ENCODE peak calls at places on chromosomes 6 and 20, in four cellular contexts. X, N, O and W are unnamed samples.
A peak's percentile ranks its signal among the peaks of the same experiment; 100 is the strongest.

GRCh38 chr6:98828991-98829411 is 5.4 kb upstream of the POU3F2 start:
- DNase-seq in X (no peak), N (no peak), O (no peak), W (no peak)

GRCh38 chr6:84061174-84061573 is 27.6 kb downstream of the MRAP2 start:
- DNase-seq in X (no peak), N (no peak), O (no peak), W (no peak)

GRCh38 chr20:20139403-20139802 is 87.1 kb downstream of the CFAP61 start:
- DNase-seq in X (no peak), N (no peak), O (no peak), W (no peak)

GRCh38 chr20:53736757-53737403 is 143.2 kb upstream of the ZNF217 start:
- DNase-seq in X (no peak), N (no peak), O (peak; percentile 79), W (no peak)

GRCh38 chr20:22004946-22005345 is 299.5 kb downstream of the PAX1 start:
- DNase-seq in X (no peak), N (no peak), O (no peak), W (no peak)

GRCh38 chr20:57482148-57482547 is 42.8 kb downstream of the CTCFL start:
- DNase-seq in X (no peak), N (no peak), O (no peak), W (no peak)

GRCh38 chr20:25579081-25579770 is 6.1 kb downstream of the NINL start:
- DNase-seq in X (no peak), N (no peak), O (no peak), W (no peak)

GRCh38 chr6:128990915-128991314 is 108.0 kb downstream of the LAMA2 start:
- DNase-seq in X (no peak), N (no peak), O (no peak), W (no peak)

GRCh38 chr20:462199-462991 is at the start of gene TBC1D20:
- DNase-seq in X (peak; percentile 86), N (peak; percentile 87), O (peak; percentile 40), W (peak; percentile 95)

GRCh38 chr20:17809714-17810631 is 110.2 kb downstream of the BANF2 start:
- DNase-seq in X (no peak), N (no peak), O (no peak), W (no peak)

GRCh38 chr6:5981274-5982026 is 25.3 kb downstream of the NRN1 start:
- DNase-seq in X (no peak), N (no peak), O (no peak), W (no peak)

GRCh38 chr6:150293423-150294280 is 75.2 kb upstream of the IYD start:
- DNase-seq in X (no peak), N (peak; percentile 48), O (no peak), W (no peak)

GRCh38 chr6:136333824-136334464 is 44.3 kb upstream of the BCLAF1 start:
- DNase-seq in X (no peak), N (peak; percentile 34), O (no peak), W (no peak)

GRCh38 chr20:48920527-48921167 is 864 bp upstream of the ARFGEF2 start:
- DNase-seq in X (no peak), N (no peak), O (no peak), W (no peak)

GRCh38 chr6:144662812-144663211 is 377.7 kb downstream of the UTRN start:
- DNase-seq in X (no peak), N (no peak), O (no peak), W (no peak)

GRCh38 chr6:168507730-168508129 is 66.7 kb downstream of the SMOC2 start:
- DNase-seq in X (no peak), N (no peak), O (no peak), W (no peak)

GRCh38 chr20:46171476-46171875 is 53.4 kb downstream of the CD40 start:
- DNase-seq in X (no peak), N (no peak), O (no peak), W (no peak)

GRCh38 chr6:154791561-154792317 is 58.5 kb downstream of the SCAF8 start:
- DNase-seq in X (no peak), N (no peak), O (no peak), W (no peak)

GRCh38 chr6:168355716-168356522 is 36.3 kb upstream of the DACT2 start:
- DNase-seq in X (peak; percentile 79), N (peak; percentile 83), O (no peak), W (peak; percentile 92)

GRCh38 chr6:2061880-2062279 is 183.5 kb downstream of the GMDS start:
- DNase-seq in X (no peak), N (no peak), O (no peak), W (no peak)

GRCh38 chr20:16877053-16877554 is 128.9 kb downstream of the OTOR start:
- DNase-seq in X (no peak), N (no peak), O (no peak), W (no peak)

GRCh38 chr6:149473080-149474052 is 11.4 kb downstream of the ZC3H12D start:
- DNase-seq in X (no peak), N (no peak), O (no peak), W (no peak)

GRCh38 chr6:137601471-137601870 is 107.3 kb upstream of the OLIG3 start:
- DNase-seq in X (no peak), N (no peak), O (no peak), W (no peak)

GRCh38 chr20:38203337-38204003 is 38.4 kb upstream of the TGM2 start:
- DNase-seq in X (no peak), N (no peak), O (no peak), W (no peak)

GRCh38 chr20:1509237-1509636 is 18.0 kb upstream of the SIRPB2 start:
- DNase-seq in X (no peak), N (no peak), O (no peak), W (peak; percentile 8)

GRCh38 chr6:24949020-24949569 is 13.3 kb upstream of the RIPOR2 start:
- DNase-seq in X (no peak), N (no peak), O (peak; percentile 96), W (no peak)

GRCh38 chr6:130810307-130811030 is 16.7 kb upstream of the SMLR1 start:
- DNase-seq in X (no peak), N (no peak), O (no peak), W (peak; percentile 6)

GRCh38 chr20:17471606-17472187 is 59.5 kb downstream of the BFSP1 start:
- DNase-seq in X (peak; percentile 41), N (no peak), O (no peak), W (no peak)

GRCh38 chr6:14053776-14054175 is 63.8 kb upstream of the CD83 start:
- DNase-seq in X (no peak), N (no peak), O (no peak), W (no peak)

GRCh38 chr20:32925481-32926196 is 66.9 kb downstream of the EFCAB8 start:
- DNase-seq in X (no peak), N (no peak), O (no peak), W (no peak)

GRCh38 chr6:75094614-75095321 is 111.1 kb downstream of the COL12A1 start:
- DNase-seq in X (no peak), N (no peak), O (no peak), W (no peak)

GRCh38 chr6:14555804-14556203 is 438.2 kb downstream of the CD83 start:
- DNase-seq in X (no peak), N (no peak), O (no peak), W (no peak)

DNA sequence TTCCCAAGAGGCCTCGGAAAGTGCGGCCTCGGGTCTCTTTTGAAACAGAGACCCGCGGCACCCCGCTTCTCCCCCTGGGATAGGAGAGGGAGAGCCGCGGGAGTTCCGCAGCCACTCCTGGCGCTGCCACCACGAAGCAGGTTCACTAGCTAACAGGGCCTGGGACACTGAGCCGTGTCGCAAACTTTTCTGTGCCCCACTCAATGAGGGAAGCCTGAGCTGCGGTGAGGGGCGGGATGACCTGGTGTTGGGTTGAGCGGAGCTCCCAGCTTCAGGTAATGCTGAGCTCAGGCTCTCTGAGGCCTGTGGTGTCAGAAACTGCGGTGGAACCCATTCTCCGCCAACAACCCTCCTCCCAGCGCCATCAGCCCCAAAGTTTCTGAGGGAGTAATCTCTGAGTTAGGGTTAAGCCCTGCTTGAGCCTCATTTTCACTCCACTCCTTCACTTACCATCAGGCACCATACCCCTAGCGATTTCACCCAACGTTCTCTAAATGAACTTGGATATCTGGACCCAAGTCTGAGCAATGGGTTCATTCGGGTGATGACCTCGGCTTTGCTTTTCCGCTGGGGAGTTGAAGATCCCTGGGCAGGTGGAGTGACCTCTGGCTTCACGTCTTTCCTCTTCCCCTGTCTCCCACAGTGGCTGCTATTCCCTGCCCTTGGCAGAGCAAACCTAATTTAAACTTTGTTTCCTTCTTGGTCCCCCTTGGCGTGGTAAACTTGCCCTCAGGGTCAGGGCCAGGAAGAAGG is 7.6 kb upstream of the TFAP2A start:
- DNase-seq in X (peak; percentile 48), N (no peak), O (no peak), W (no peak)
- TF ChIP-seq RFX5 in X (no peak), N (no peak), O (no peak), W (no peak)

GRCh38 chr20:23336476-23336875 is 14.1 kb upstream of the NXT1 start:
- DNase-seq in X (no peak), N (no peak), O (no peak), W (no peak)
- TF ChIP-seq NRF1 in X (no peak), N (no peak), O (no peak), W (no peak)

GRCh38 chr6:156978948-156979347 is 201.8 kb downstream of the ARID1B start:
- DNase-seq in X (no peak), N (no peak), O (no peak), W (no peak)

GRCh38 chr6:156977527-156978291 is 200.5 kb downstream of the ARID1B start:
- DNase-seq in X (no peak), N (no peak), O (no peak), W (no peak)

GRCh38 chr6:156982168-156982567 is 205.0 kb downstream of the ARID1B start:
- DNase-seq in X (no peak), N (no peak), O (no peak), W (no peak)

GRCh38 chr6:156980948-156981347 is 203.8 kb downstream of the ARID1B start:
- DNase-seq in X (no peak), N (no peak), O (no peak), W (no peak)

GRCh38 chr6:156980515-156980914 is 203.3 kb downstream of the ARID1B start:
- DNase-seq in X (no peak), N (no peak), O (no peak), W (peak; percentile 49)
- TF ChIP-seq RFX5 in X (no peak), N (no peak), O (no peak), W (no peak)

GRCh38 chr6:11747021-11747420 is 31.6 kb downstream of the ADTRP start:
- DNase-seq in X (no peak), N (no peak), O (no peak), W (no peak)
- TF ChIP-seq NRF1 in X (no peak), N (no peak), O (no peak), W (no peak)

GRCh38 chr6:146819596-146820320 is 221.0 kb downstream of the ADGB start:
- DNase-seq in X (no peak), N (no peak), O (no peak), W (no peak)
- TF ChIP-seq RFX5 in X (no peak), N (no peak), O (no peak), W (no peak)

DNA sequence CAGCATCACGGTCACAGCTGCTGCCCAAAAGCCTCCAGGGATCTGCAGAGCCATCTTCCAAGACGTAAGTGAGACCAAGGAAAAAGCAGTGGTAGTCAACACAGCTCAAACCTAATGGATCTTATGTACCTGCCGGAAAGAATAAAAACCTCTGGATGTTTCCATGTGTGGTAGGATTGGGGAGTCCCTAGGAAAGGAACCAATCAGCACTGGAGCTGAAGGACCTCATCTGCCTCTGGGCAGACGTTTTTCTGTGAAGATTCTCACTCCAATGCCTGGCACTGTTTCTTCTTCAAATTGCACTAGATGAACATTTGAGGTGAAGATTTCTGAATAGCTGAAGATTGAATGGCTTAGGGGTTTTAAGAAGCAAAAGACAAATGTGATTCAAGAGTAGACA is at the start of gene HLA-DQB2:
- DNase-seq in X (no peak), N (peak; percentile 34), O (no peak), W (no peak)
- TF ChIP-seq NRF1 in X (no peak), N (no peak), O (no peak), W (no peak)